ENCODE peak calls at places on chromosomes 6 and 20, in ten cellular contexts. U is HT1080; M is endodermal cell; J is lower lobe of right lung; E is occipital lobe; A is activated CD4-positive, alpha-beta T cell treated with anti-CD3 and anti-CD28 coated beads, Interleukin-2, amount 10 ng/mL, durations not matched to agents 7 days and 5 days; Q is C1 segment of cervical spinal cord; O is RPMI8226; T is smooth muscle cell of the brain vasculature; C is EH. V is an unnamed sample.
A peak's percentile ranks its signal among the peaks of the same experiment; 100 is the strongest.

GRCh38 chr20:5900908-5901307 is 49.4 kb downstream of the TRMT6 start:
- DNase-seq in U (no peak), T (no peak), C (no peak), M (no peak), E (no peak), J (no peak), Q (no peak), O (no peak), A (no peak), V (no peak)

GRCh38 chr6:148494226-148494625 is 151.6 kb downstream of the SASH1 start:
- DNase-seq in E (no peak), T (no peak), U (no peak), A (no peak), O (no peak), J (no peak), M (no peak), Q (no peak), C (no peak), V (no peak)

GRCh38 chr6:117352466-117353081 is 73.2 kb downstream of the ROS1 start:
- DNase-seq in A (no peak), J (no peak), M (no peak), O (peak; percentile 6), T (no peak), C (peak; percentile 31), Q (peak; percentile 39), U (peak; percentile 24), E (no peak), V (peak; percentile 44)

GRCh38 chr6:53044071-53044470 is 21.1 kb upstream of the FBXO9 start:
- DNase-seq in O (no peak), M (peak; percentile 85), C (peak; percentile 78), E (no peak), Q (no peak), A (no peak), T (no peak), J (no peak), U (peak; percentile 53), V (peak; percentile 44)

GRCh38 chr6:11645016-11645415 is 107.5 kb downstream of the TMEM170B start:
- DNase-seq in M (no peak), U (no peak), J (no peak), C (peak; percentile 45), O (no peak), A (no peak), E (no peak), Q (no peak), T (no peak), V (no peak)

GRCh38 chr20:61451953-61452352 is 199.9 kb downstream of the CDH4 start:
- DNase-seq in U (no peak), E (no peak), O (no peak), C (no peak), J (no peak), M (no peak), T (no peak), A (no peak), Q (no peak), V (no peak)

GRCh38 chr6:130946076-130946475 is 117.0 kb downstream of the EPB41L2 start:
- DNase-seq in J (no peak), T (no peak), E (no peak), A (no peak), Q (no peak), C (peak; percentile 34), U (no peak), O (no peak), M (no peak), V (no peak)

GRCh38 chr6:72950114-72950860 is 275.0 kb downstream of the KHDC1L start:
- DNase-seq in J (no peak), O (no peak), C (peak; percentile 91), T (no peak), Q (no peak), U (peak; percentile 62), M (no peak), E (no peak), A (no peak), V (peak; percentile 89)

GRCh38 chr6:64280569-64280968 is 645.0 kb downstream of the PHF3 start:
- DNase-seq in A (no peak), U (peak; percentile 17), O (peak; percentile 11), J (no peak), M (peak; percentile 56), Q (no peak), T (no peak), E (peak; percentile 8), C (no peak), V (peak; percentile 3)

GRCh38 chr20:4427936-4428581 is 293.6 kb upstream of the PRND start:
- DNase-seq in A (no peak), C (peak; percentile 26), O (no peak), U (no peak), M (no peak), E (no peak), J (no peak), Q (no peak), T (no peak), V (no peak)

GRCh38 chr6:36668601-36669390 is 9.7 kb upstream of the CDKN1A start:
- DNase-seq in C (no peak), J (no peak), U (no peak), E (no peak), Q (no peak), O (no peak), T (no peak), A (no peak), M (no peak), V (no peak)

GRCh38 chr20:20253039-20253743 is 114.7 kb upstream of the INSM1 start:
- DNase-seq in E (no peak), A (no peak), O (no peak), M (no peak), Q (no peak), U (no peak), T (no peak), J (no peak), C (no peak), V (no peak)

GRCh38 chr20:36279362-36279761 is 26.8 kb upstream of the DLGAP4 start:
- DNase-seq in O (no peak), M (no peak), C (no peak), U (no peak), E (no peak), J (no peak), Q (no peak), A (no peak), T (no peak), V (no peak)

GRCh38 chr6:150902142-150902800 is 36.8 kb downstream of the MTHFD1L start:
- DNase-seq in U (no peak), E (no peak), M (no peak), O (no peak), A (no peak), C (no peak), Q (no peak), J (no peak), T (no peak), V (no peak)

GRCh38 chr6:163335671-163336545 is 78.6 kb upstream of the QKI start:
- DNase-seq in O (no peak), J (peak; percentile 64), T (peak; percentile 68), M (no peak), Q (no peak), A (no peak), U (no peak), C (no peak), E (no peak), V (no peak)

GRCh38 chr6:134176283-134176975 is 124.0 kb upstream of the SLC2A12 start:
- DNase-seq in T (no peak), E (no peak), Q (peak; percentile 54), M (peak; percentile 86), A (no peak), J (peak; percentile 75), U (no peak), C (peak; percentile 52), O (no peak), V (peak; percentile 45)

GRCh38 chr6:36033935-36034334 is 6.3 kb downstream of the MAPK14 start:
- DNase-seq in C (peak; percentile 25), E (no peak), J (no peak), O (no peak), A (peak; percentile 40), M (no peak), U (peak; percentile 2), Q (no peak), T (no peak), V (peak; percentile 13)

GRCh38 chr6:100803264-100803663 is 77.9 kb downstream of the ASCC3 start:
- DNase-seq in T (no peak), E (no peak), U (no peak), Q (no peak), O (no peak), A (no peak), C (no peak), J (no peak), M (no peak), V (peak; percentile 61)

GRCh38 chr20:62551408-62552323 is 75.9 kb upstream of the GATA5 start:
- DNase-seq in M (peak; percentile 73), C (no peak), O (no peak), E (no peak), U (no peak), J (no peak), A (no peak), Q (no peak), T (no peak), V (no peak)

GRCh38 chr6:90226257-90226656 is 70.4 kb downstream of the BACH2 start:
- DNase-seq in M (no peak), C (peak; percentile 13), E (no peak), J (no peak), O (no peak), T (no peak), U (peak; percentile 11), Q (no peak), A (no peak), V (peak; percentile 32)

GRCh38 chr6:105601541-105602174 is 198.8 kb upstream of the PREP start:
- DNase-seq in M (no peak), Q (peak; percentile 93), A (peak; percentile 16), E (peak; percentile 71), C (peak; percentile 98), T (no peak), U (no peak), O (peak; percentile 52), J (peak; percentile 60), V (peak; percentile 72)

GRCh38 chr20:45774933-45775332 is 16.8 kb downstream of the WFDC3 start:
- DNase-seq in M (no peak), U (no peak), T (no peak), A (no peak), E (no peak), O (no peak), C (no peak), J (no peak), Q (no peak), V (no peak)

GRCh38 chr20:47985092-47985850 is 200.0 kb upstream of the SULF2 start:
- DNase-seq in T (no peak), J (no peak), A (no peak), O (no peak), C (peak; percentile 90), M (peak; percentile 70), E (no peak), Q (no peak), U (peak; percentile 52), V (peak; percentile 70)

GRCh38 chr6:124056884-124057283 is 253.2 kb downstream of the NKAIN2 start:
- DNase-seq in J (no peak), A (no peak), T (no peak), U (no peak), Q (no peak), C (no peak), E (no peak), M (no peak), O (no peak), V (no peak)

GRCh38 chr6:44247338-44248302 is 719 bp downstream of the HSP90AB1 start:
- DNase-seq in C (peak; percentile 66), E (peak; percentile 83), J (peak; percentile 84), O (peak; percentile 69), Q (peak; percentile 54), U (peak; percentile 75), T (no peak), A (peak; percentile 82), M (peak; percentile 70), V (peak; percentile 72)

GRCh38 chr20:4252005-4252404 is 236.6 kb upstream of the RNF24 start:
- DNase-seq in Q (no peak), U (no peak), A (no peak), J (no peak), T (no peak), C (peak; percentile 22), O (no peak), M (no peak), E (no peak), V (no peak)

V was measured in kidney tubule cell.